ENCODE peak calls at places on chromosomes 13 and 19, in six cellular contexts. J, E, A, B, O and N are unnamed samples.

GRCh38 chr13:113842336-113843062 is 21.4 kb downstream of the GAS6 start:
- DNase-seq in J (no peak), A (no peak), E (no peak), B (no peak), O (no peak), N (peak)

GRCh38 chr19:46697142-46697960 is 19.6 kb downstream of the PRKD2 start:
- DNase-seq in J (peak), E (peak), A (peak), B (peak), O (peak), N (peak)

GRCh38 chr19:33194884-33195710 is 967 bp downstream of the LRP3 start:
- DNase-seq in J (peak), A (peak), E (no peak), O (peak), B (peak), N (peak)

GRCh38 chr19:32224371-32225244 is 120.8 kb upstream of the ZNF507 start:
- DNase-seq in A (peak), O (peak), E (no peak), J (peak), B (peak), N (peak)

GRCh38 chr19:43462383-43462782 is 3.0 kb downstream of the LYPD3 start:
- DNase-seq in E (no peak), J (no peak), A (no peak), B (no peak), O (no peak), N (no peak)

GRCh38 chr13:85313761-85314503 is 485.3 kb downstream of the SLITRK6 start:
- DNase-seq in O (peak), J (no peak), E (no peak), A (no peak), B (peak), N (no peak)

GRCh38 chr13:94335786-94336357 is 143.6 kb downstream of the DCT start:
- DNase-seq in J (no peak), E (no peak), B (no peak), A (no peak), O (peak), N (no peak)

GRCh38 chr13:73827434-73827833 is 306.8 kb downstream of the KLF12 start:
- DNase-seq in J (no peak), E (no peak), O (no peak), B (no peak), A (no peak), N (no peak)

GRCh38 chr13:50509771-50510441 is 333.6 kb downstream of the DLEU7 start:
- DNase-seq in A (no peak), E (no peak), B (no peak), J (peak), O (no peak), N (no peak)

GRCh38 chr19:39543477-39543857 is 3.5 kb upstream of the EID2 start:
- DNase-seq in O (no peak), J (no peak), E (no peak), A (no peak), B (no peak), N (no peak)

GRCh38 chr19:39542198-39542597 is 2.2 kb upstream of the EID2 start:
- DNase-seq in E (peak), J (no peak), O (no peak), A (no peak), B (no peak), N (no peak)

GRCh38 chr19:39539165-39539518 is 819 bp downstream of the EID2 start:
- DNase-seq in O (peak), B (no peak), E (no peak), J (no peak), A (no peak), N (no peak)

GRCh38 chr19:39539519-39540332 is at the start of gene EID2:
- DNase-seq in E (peak), O (peak), A (peak), J (peak), B (peak), N (peak)

DNA sequence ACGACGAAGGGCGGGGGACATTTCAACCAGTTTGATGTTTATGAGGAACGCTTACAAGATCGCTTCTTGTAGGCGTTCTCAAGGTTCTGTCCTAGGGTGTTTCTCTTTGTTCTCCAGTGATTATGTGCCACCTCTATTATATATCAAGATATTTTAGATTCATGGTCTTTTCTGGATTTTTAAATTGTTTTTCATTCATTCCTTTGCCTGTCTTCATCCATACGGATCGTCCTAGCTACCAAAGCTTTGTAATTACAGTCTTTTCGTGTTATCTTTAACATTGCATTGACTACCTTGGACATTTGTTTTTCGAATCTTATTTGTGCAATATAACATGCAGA is 342 bp upstream of the EID2 start:
- DNase-seq in E (no peak), J (no peak), O (no peak), B (no peak), A (no peak), N (no peak)
- H3K4me3 ChIP-seq in E (peak), J (peak), O (peak), B (peak), A (peak), N (peak)

GRCh38 chr13:65881561-65882155 is 1348.5 kb downstream of the PCDH9 start:
- DNase-seq in A (no peak), O (no peak), E (no peak), B (no peak), J (no peak), N (no peak)
- H3K4me3 ChIP-seq in A (no peak), O (no peak), E (no peak), B (no peak), J (no peak), N (no peak)

DNA sequence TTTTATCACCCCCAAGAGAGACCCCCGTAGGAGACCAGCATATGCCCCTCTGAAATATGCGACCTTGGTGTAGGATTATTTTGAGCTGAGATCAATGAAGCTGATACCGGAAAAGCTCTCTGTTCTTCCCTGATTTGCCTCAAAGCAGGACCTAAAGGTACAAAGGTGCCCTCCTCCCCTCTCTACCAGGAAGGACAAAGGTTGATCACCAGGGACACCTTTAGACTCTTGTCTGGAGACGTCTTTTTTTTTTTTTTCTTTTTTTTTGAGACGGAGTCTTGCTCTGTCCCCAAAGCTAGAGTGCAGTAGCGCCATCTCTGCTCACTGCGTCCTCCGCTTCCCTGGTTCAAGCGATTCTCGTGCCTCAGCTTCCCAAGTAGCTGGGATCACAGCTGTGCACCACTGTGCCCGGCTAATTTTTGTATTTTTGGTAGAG is 792 bp upstream of the PEX11G start:
- DNase-seq in B (no peak), A (no peak), O (no peak), J (no peak), E (no peak), N (no peak)
- H3K4me3 ChIP-seq in B (no peak), A (peak), O (no peak), J (peak), E (no peak), N (peak)

DNA sequence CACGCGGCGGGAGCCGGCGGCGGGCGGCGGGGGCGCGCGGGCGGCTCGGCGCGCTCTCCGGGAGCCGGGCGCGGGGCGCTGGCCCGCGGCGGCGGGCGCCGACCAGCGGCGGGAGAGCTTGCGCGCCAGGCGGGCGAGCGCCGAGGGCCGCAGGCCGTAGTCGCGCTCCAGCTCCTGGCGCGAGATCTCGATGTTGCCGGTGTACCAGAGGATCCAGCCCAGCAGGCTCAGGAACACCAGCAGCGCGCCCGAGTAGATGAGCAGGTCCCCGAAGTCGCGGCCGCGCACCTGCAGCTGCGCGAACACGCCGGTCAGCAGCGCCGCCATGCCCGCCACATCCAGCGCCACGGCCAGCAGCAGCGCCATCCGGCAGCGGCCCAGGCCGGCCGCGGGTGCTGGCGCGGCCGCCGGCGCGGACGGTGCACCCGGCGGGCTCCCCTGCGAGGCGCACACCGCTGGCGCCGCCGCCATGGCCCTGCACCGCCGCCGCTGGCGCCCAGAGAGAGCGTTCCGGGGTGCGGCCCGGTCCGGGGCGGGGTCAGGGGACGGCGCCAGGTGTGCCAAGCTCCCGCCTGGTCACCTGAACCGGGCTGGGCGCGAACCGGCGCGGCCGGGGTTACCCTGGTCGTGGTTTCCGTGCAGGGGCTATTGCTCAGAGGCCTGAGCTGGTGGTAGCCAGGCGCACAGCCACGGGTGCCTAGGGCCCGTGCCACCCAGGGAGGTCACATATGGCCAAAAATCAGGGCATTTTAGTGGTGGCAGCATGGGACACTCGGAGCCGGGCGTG is at the start of gene TMEM238:
- DNase-seq in A (peak), J (peak), B (peak), O (peak), E (peak), N (peak)
- H3K4me3 ChIP-seq in A (peak), J (peak), B (peak), O (peak), E (peak), N (peak)

DNA sequence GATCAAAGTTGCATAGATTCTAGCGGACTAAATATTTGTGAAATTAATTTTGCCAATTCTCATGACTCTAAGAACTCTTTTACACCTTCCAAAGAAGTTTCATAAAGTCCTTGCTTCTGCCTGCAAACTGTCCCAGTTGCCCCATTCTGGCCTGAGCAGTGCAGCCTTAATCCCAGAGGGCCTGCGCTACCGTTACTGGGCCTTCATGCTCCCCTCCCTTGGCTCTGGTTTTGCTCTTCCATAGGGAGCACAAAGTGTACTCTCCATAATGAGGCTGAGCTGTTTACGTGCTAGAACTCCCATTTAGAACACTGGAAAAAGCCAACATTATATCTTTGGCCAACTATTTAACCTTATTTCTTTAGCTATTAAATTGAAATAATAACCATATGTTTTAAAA is 2.1 kb downstream of the MTIF3 start:
- DNase-seq in A (no peak), O (no peak), B (no peak), E (no peak), J (no peak), N (no peak)
- H3K4me3 ChIP-seq in A (peak), O (no peak), B (no peak), E (no peak), J (no peak), N (peak)

DNA sequence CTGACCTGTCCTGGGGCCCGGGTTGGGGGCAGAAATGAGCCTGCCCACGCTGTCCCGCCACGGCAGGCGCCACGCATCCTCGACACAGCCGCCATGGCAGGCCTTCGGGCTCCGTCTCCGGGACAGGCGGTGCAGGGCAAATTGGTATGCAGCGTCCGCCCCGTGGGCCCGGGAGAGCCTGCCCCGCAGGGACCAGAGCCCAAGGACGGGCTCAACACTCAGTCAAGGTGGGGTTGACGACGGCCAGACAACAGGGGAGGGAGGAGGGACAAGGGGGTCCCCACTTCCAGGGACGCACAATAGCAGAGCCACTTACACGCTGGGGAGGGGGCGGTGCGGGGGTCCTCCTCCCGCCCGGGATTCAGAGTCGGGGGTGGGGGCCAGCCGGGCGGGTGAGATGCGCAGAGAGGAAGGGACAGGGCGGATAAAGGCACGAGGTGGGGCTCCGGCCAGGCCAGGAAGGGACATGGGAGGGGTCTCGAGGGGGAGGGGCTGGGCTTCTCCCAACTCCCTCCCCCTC is 1.2 kb downstream of the CTXN1 start:
- DNase-seq in J (no peak), A (peak), B (no peak), E (no peak), O (no peak), N (no peak)
- H3K4me3 ChIP-seq in J (peak), A (peak), B (peak), E (peak), O (no peak), N (peak)

DNA sequence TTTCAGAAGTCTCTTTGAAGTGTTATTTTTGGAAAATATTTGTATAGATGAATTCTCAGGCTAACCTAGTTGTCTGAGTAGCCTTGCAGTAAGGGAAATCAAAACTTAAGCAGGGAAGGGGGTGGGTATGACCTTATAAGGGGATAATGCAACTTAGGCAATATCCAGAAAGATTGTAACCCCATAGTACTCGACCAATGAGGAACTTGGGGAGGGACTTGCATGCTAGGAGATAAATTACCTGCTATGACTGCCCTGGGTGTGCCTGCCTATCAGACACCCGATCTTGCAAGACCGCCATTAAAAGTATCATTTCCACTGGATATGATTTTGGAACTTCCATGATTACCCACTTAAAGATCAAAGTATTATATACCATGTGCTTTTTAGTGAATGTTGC is 23.0 kb upstream of the RFXAP start:
- DNase-seq in A (no peak), E (no peak), J (no peak), O (no peak), B (no peak), N (no peak)
- H3K4me3 ChIP-seq in A (no peak), E (no peak), J (no peak), O (no peak), B (no peak), N (no peak)

DNA sequence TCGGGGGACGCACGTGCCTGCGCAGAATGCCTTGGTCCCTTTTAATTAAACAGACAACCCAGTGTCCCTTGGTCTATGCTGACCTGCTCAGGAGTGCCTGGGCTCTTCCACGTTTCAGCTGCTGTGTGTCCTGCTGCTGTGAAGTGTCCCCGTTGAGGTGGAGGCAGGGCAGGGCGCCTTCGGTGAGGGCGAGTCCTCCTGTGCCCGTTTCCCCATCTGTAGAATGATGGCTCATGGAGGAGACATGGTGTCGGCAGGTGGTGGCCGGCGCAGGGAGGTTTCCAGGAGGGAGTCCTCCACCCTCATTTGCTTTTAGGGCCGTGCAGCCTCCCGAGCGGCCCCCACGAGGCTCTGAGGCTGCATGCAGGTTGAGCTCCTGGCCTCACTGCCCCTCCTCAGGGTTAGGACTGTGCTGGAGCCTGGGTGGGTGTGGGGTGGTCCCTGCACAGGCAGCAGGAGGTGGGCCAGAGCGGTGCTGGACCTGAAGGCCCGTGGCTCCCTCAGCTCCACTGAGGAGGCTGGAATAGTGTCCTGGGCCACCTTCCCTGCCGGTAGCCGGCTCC is 8.8 kb downstream of the STK11 start:
- DNase-seq in J (no peak), O (no peak), B (no peak), A (no peak), E (no peak), N (no peak)
- H3K4me3 ChIP-seq in J (no peak), O (no peak), B (no peak), A (peak), E (peak), N (no peak)

GRCh38 chr19:35613574-35613973 is 1.0 kb downstream of the HAUS5 start:
- DNase-seq in B (no peak), A (no peak), O (no peak), E (no peak), J (no peak), N (no peak)
- H3K4me3 ChIP-seq in B (no peak), A (no peak), O (no peak), E (no peak), J (no peak), N (no peak)